ENCODE peak calls at places on chromosomes 13 and 19, in six cellular contexts. E is breast epithelium, M is adrenal gland, L is esophagus squamous epithelium, Z is lower lobe of right lung, U is fibroblast of pulmonary artery. J is an unnamed sample.

GRCh38 chr13:66586489-66586888 is 643.6 kb downstream of the PCDH9 start:
- DNase-seq in E (no peak), M (no peak), Z (no peak), L (no peak), U (peak; percentile 55), J (no peak)

GRCh38 chr19:39405930-39406655 is 554 bp upstream of the ZFP36 start:
- DNase-seq in L (peak; percentile 56), U (no peak), E (no peak), M (no peak), Z (no peak), J (no peak)

GRCh38 chr13:91399189-91400093 is 1.0 kb downstream of the GPC5 start:
- DNase-seq in E (no peak), L (no peak), M (no peak), U (no peak), Z (no peak), J (no peak)

GRCh38 chr13:111627596-111627995 is 307.2 kb downstream of the TEX29 start:
- DNase-seq in E (no peak), M (no peak), U (no peak), L (no peak), Z (no peak), J (no peak)

GRCh38 chr13:84132491-84132890 is 250.2 kb upstream of the SLITRK1 start:
- DNase-seq in U (no peak), M (no peak), Z (no peak), E (no peak), L (no peak), J (no peak)

GRCh38 chr19:21765151-21765550 is 2.2 kb downstream of the ZNF100 start:
- DNase-seq in L (no peak), M (no peak), E (no peak), Z (no peak), U (no peak), J (no peak)

GRCh38 chr13:26914624-26915023 is 154.0 kb upstream of the GPR12 start:
- DNase-seq in U (no peak), M (no peak), Z (no peak), E (no peak), L (no peak), J (no peak)

GRCh38 chr13:102198418-102199322 is 203.2 kb downstream of the FGF14 start:
- DNase-seq in L (no peak), Z (no peak), U (peak; percentile 7), M (no peak), E (no peak), J (no peak)

GRCh38 chr13:28220166-28220565 is 81.8 kb downstream of the PAN3 start:
- DNase-seq in L (no peak), M (no peak), U (peak; percentile 80), E (no peak), Z (no peak), J (no peak)

GRCh38 chr13:50713849-50714248 is 129.6 kb downstream of the DLEU7 start:
- DNase-seq in Z (peak; percentile 51), E (no peak), L (no peak), M (no peak), U (peak; percentile 85), J (peak; percentile 28)

GRCh38 chr13:22903925-22904324 is 276.9 kb upstream of the SGCG start:
- DNase-seq in E (no peak), U (no peak), L (no peak), M (no peak), Z (no peak), J (no peak)

GRCh38 chr19:18777156-18777724 is 13.9 kb downstream of the COMP start:
- DNase-seq in L (no peak), Z (no peak), E (no peak), U (no peak), M (no peak), J (no peak)

GRCh38 chr13:73865027-73865426 is 269.2 kb downstream of the KLF12 start:
- DNase-seq in L (no peak), U (peak; percentile 29), M (no peak), E (no peak), Z (no peak), J (no peak)

GRCh38 chr19:46603195-46603637 is 2.1 kb downstream of the CALM3 start:
- DNase-seq in E (no peak), M (no peak), L (no peak), Z (peak; percentile 39), U (no peak), J (no peak)

GRCh38 chr19:51637362-51637978 is 7.3 kb upstream of the SIGLEC5 start:
- DNase-seq in L (no peak), M (no peak), E (no peak), U (peak; percentile 11), Z (no peak), J (no peak)

GRCh38 chr13:109331898-109332297 is 454.5 kb downstream of the IRS2 start:
- DNase-seq in E (no peak), M (no peak), Z (no peak), L (no peak), U (peak; percentile 77), J (peak; percentile 85)

GRCh38 chr19:38252935-38253691 is 3.1 kb downstream of the PPP1R14A start:
- DNase-seq in U (peak; percentile 33), L (no peak), Z (peak; percentile 60), M (peak; percentile 42), E (no peak), J (no peak)

GRCh38 chr19:56309511-56310185 is 5.0 kb downstream of the ZSCAN5A start:
- DNase-seq in Z (peak; percentile 81), M (peak; percentile 41), U (peak; percentile 40), L (no peak), E (no peak), J (peak; percentile 28)

GRCh38 chr13:23692816-23693215 is 122.6 kb downstream of the TNFRSF19 start:
- DNase-seq in L (no peak), E (no peak), U (no peak), M (no peak), Z (no peak), J (no peak)

GRCh38 chr19:5955638-5955935 is 22.4 kb downstream of the RANBP3 start:
- DNase-seq in M (no peak), Z (no peak), L (no peak), E (no peak), U (no peak), J (no peak)

GRCh38 chr19:5774921-5775320 is 9.6 kb downstream of the PRR22 start:
- DNase-seq in U (no peak), E (no peak), M (no peak), L (no peak), Z (no peak), J (no peak)

GRCh38 chr19:56141416-56141992 is 417 bp downstream of the ZNF444 start:
- DNase-seq in U (no peak), E (no peak), M (peak; percentile 48), L (no peak), Z (no peak), J (no peak)

GRCh38 chr19:15781659-15782058 is 5.8 kb upstream of the OR10H5 start:
- DNase-seq in U (no peak), L (no peak), Z (no peak), M (no peak), E (no peak), J (no peak)

GRCh38 chr19:8174706-8175105 is 25.3 kb upstream of the FBN3 start:
- DNase-seq in U (no peak), L (no peak), M (no peak), Z (no peak), E (no peak), J (peak; percentile 6)

GRCh38 chr19:38245826-38246498 is 10.2 kb downstream of the PPP1R14A start:
- DNase-seq in Z (no peak), U (peak; percentile 57), L (no peak), M (no peak), E (no peak), J (no peak)

GRCh38 chr13:110651726-110652230 is 36.4 kb downstream of the NAXD start:
- DNase-seq in L (no peak), M (no peak), E (no peak), U (no peak), Z (no peak), J (no peak)

GRCh38 chr13:45200701-45201230 is at the start of gene KCTD4:
- DNase-seq in M (no peak), Z (no peak), E (no peak), L (no peak), U (peak; percentile 36), J (peak; percentile 30)

GRCh38 chr13:31968473-31968872 is 63.1 kb upstream of the FRY start:
- DNase-seq in M (peak; percentile 17), U (peak; percentile 64), Z (no peak), L (no peak), E (no peak), J (no peak)

GRCh38 chr19:40697007-40697406 is 6.6 kb upstream of the NUMBL start:
- DNase-seq in M (no peak), E (no peak), L (no peak), Z (no peak), U (no peak), J (no peak)
- TF ChIP-seq CTCF in M (no peak), E (no peak), L (no peak), Z (no peak), U (no peak), J (no peak)

GRCh38 chr13:30111810-30112209 is 195.5 kb downstream of the KATNAL1 start:
- DNase-seq in L (no peak), Z (no peak), U (no peak), E (no peak), M (no peak), J (no peak)
- TF ChIP-seq CTCF in L (no peak), Z (no peak), U (peak; percentile 27), E (no peak), M (no peak), J (peak; percentile 72)

GRCh38 chr19:35468637-35469036 is 20.6 kb downstream of the FFAR2 start:
- DNase-seq in U (peak; percentile 46), L (no peak), Z (peak; percentile 67), M (peak; percentile 53), E (no peak), J (peak; percentile 48)
- TF ChIP-seq CTCF in U (peak; percentile 61), L (peak; percentile 61), Z (peak; percentile 71), M (peak; percentile 81), E (no peak), J (peak; percentile 77)

GRCh38 chr19:3619631-3620012 is 7.0 kb downstream of the CACTIN start:
- DNase-seq in U (no peak), Z (no peak), L (no peak), M (no peak), E (no peak), J (no peak)

GRCh38 chr19:3618144-3618810 is 8.3 kb downstream of the CACTIN start:
- DNase-seq in Z (no peak), M (peak; percentile 78), U (peak; percentile 56), L (no peak), E (no peak), J (no peak)

GRCh38 chr19:3620145-3620816 is 6.3 kb downstream of the CACTIN start:
- DNase-seq in E (no peak), Z (no peak), M (no peak), L (no peak), U (no peak), J (no peak)

GRCh38 chr19:3617463-3617862 is 9.1 kb downstream of the CACTIN start:
- DNase-seq in E (no peak), L (no peak), U (no peak), M (no peak), Z (no peak), J (no peak)

GRCh38 chr19:3618811-3619630 is 7.6 kb downstream of the CACTIN start:
- DNase-seq in E (no peak), Z (no peak), U (no peak), L (no peak), M (no peak), J (no peak)
- TF ChIP-seq CTCF in E (no peak), Z (no peak), U (no peak), L (no peak), M (peak; percentile 43), J (peak; percentile 39)